ENCODE peak calls at places on chromosomes 1 and 21, in eight cellular contexts. One of them, this sample, is unnamed.

GRCh38 chr1:62513013-62513412 is 76.2 kb downstream of the USP1 start:
- DNase-seq in H54: no peak
- DNase-seq in posterior cingulate gyrus: no peak
- DNase-seq in T1000: no peak
- DNase-seq in T-cell: no peak
- DNase-seq in NCI-H1105: no peak
- DNase-seq in AG08396: no peak
- DNase-seq in PC-3: no peak
- DNase-seq in this sample: no peak

GRCh38 chr1:27545876-27546275 is 55.9 kb upstream of the WASF2 start:
- DNase-seq in T1000: no peak
- DNase-seq in AG08396: no peak
- DNase-seq in H54: no peak
- DNase-seq in posterior cingulate gyrus: no peak
- DNase-seq in NCI-H1105: no peak
- DNase-seq in T-cell: no peak
- DNase-seq in PC-3: no peak
- DNase-seq in this sample: no peak

GRCh38 chr1:9270290-9270900 is 22.3 kb upstream of the SPSB1 start:
- DNase-seq in NCI-H1105: peak
- DNase-seq in posterior cingulate gyrus: peak
- DNase-seq in AG08396: no peak
- DNase-seq in T1000: no peak
- DNase-seq in PC-3: peak
- DNase-seq in H54: no peak
- DNase-seq in T-cell: no peak
- DNase-seq in this sample: no peak

GRCh38 chr1:56382890-56383289 is 196.5 kb downstream of the PLPP3 start:
- DNase-seq in H54: no peak
- DNase-seq in T-cell: no peak
- DNase-seq in posterior cingulate gyrus: no peak
- DNase-seq in PC-3: no peak
- DNase-seq in AG08396: no peak
- DNase-seq in T1000: no peak
- DNase-seq in NCI-H1105: no peak
- DNase-seq in this sample: no peak

GRCh38 chr21:29018540-29018939 is 609 bp downstream of the RWDD2B start:
- DNase-seq in T1000: no peak
- DNase-seq in posterior cingulate gyrus: no peak
- DNase-seq in T-cell: no peak
- DNase-seq in NCI-H1105: no peak
- DNase-seq in H54: no peak
- DNase-seq in AG08396: peak
- DNase-seq in PC-3: peak
- DNase-seq in this sample: no peak

GRCh38 chr1:8360493-8361197 is 42.7 kb downstream of the SLC45A1 start:
- DNase-seq in T-cell: no peak
- DNase-seq in T1000: no peak
- DNase-seq in AG08396: no peak
- DNase-seq in posterior cingulate gyrus: no peak
- DNase-seq in NCI-H1105: no peak
- DNase-seq in PC-3: no peak
- DNase-seq in H54: no peak
- DNase-seq in this sample: no peak

GRCh38 chr1:174686213-174686612 is 238.4 kb downstream of the GPR52 start:
- DNase-seq in H54: no peak
- DNase-seq in T-cell: no peak
- DNase-seq in AG08396: no peak
- DNase-seq in PC-3: no peak
- DNase-seq in posterior cingulate gyrus: no peak
- DNase-seq in NCI-H1105: no peak
- DNase-seq in T1000: no peak
- DNase-seq in this sample: no peak

GRCh38 chr1:167258858-167259257 is 38.2 kb downstream of the POU2F1 start:
- DNase-seq in NCI-H1105: no peak
- DNase-seq in T1000: no peak
- DNase-seq in T-cell: no peak
- DNase-seq in PC-3: no peak
- DNase-seq in H54: no peak
- DNase-seq in posterior cingulate gyrus: no peak
- DNase-seq in AG08396: no peak
- DNase-seq in this sample: no peak

GRCh38 chr1:206829282-206829681 is 36.1 kb upstream of the IL20 start:
- DNase-seq in NCI-H1105: no peak
- DNase-seq in AG08396: no peak
- DNase-seq in PC-3: no peak
- DNase-seq in T-cell: peak
- DNase-seq in T1000: no peak
- DNase-seq in posterior cingulate gyrus: no peak
- DNase-seq in H54: no peak
- DNase-seq in this sample: no peak

GRCh38 chr1:4702927-4703326 is 48.5 kb downstream of the AJAP1 start:
- DNase-seq in PC-3: no peak
- DNase-seq in AG08396: no peak
- DNase-seq in T-cell: no peak
- DNase-seq in NCI-H1105: no peak
- DNase-seq in T1000: no peak
- DNase-seq in H54: no peak
- DNase-seq in posterior cingulate gyrus: peak
- DNase-seq in this sample: no peak

GRCh38 chr1:150366416-150367296 is 2.7 kb downstream of the RPRD2 start:
- DNase-seq in H54: no peak
- DNase-seq in NCI-H1105: no peak
- DNase-seq in T1000: no peak
- DNase-seq in T-cell: no peak
- DNase-seq in AG08396: peak
- DNase-seq in PC-3: peak
- DNase-seq in posterior cingulate gyrus: no peak
- DNase-seq in this sample: no peak

GRCh38 chr21:45379171-45379900 is 25.6 kb upstream of the COL18A1 start:
- DNase-seq in AG08396: no peak
- DNase-seq in posterior cingulate gyrus: peak
- DNase-seq in NCI-H1105: no peak
- DNase-seq in T-cell: no peak
- DNase-seq in H54: no peak
- DNase-seq in PC-3: peak
- DNase-seq in T1000: no peak
- DNase-seq in this sample: no peak